ENCODE peak calls at places on chromosomes 3 and 15, in seven cellular contexts. One of them, this sample, is unnamed.

GRCh38 chr3:69250014-69250413 is 127.6 kb upstream of the LMOD3 start:
- DNase-seq in K562: no peak
- DNase-seq in GM12878: no peak
- DNase-seq in SK-N-SH: no peak
- DNase-seq in H1: no peak
- DNase-seq in HCT116: no peak
- DNase-seq in HepG2: no peak
- DNase-seq in this sample: peak; percentile 95

GRCh38 chr3:120429921-120430361 is 20.9 kb downstream of the FSTL1 start:
- DNase-seq in HepG2: no peak
- DNase-seq in SK-N-SH: no peak
- DNase-seq in HCT116: no peak
- DNase-seq in H1: no peak
- DNase-seq in K562: no peak
- DNase-seq in GM12878: no peak
- DNase-seq in this sample: no peak

GRCh38 chr15:57429098-57429497 is 52.8 kb downstream of the CGNL1 start:
- DNase-seq in K562: no peak
- DNase-seq in HepG2: no peak
- DNase-seq in GM12878: no peak
- DNase-seq in H1: no peak
- DNase-seq in SK-N-SH: no peak
- DNase-seq in HCT116: no peak
- DNase-seq in this sample: no peak

GRCh38 chr3:100073555-100074307 is 40.6 kb downstream of the FILIP1L start:
- DNase-seq in GM12878: no peak
- DNase-seq in H1: peak; percentile 1
- DNase-seq in HCT116: no peak
- DNase-seq in SK-N-SH: no peak
- DNase-seq in HepG2: no peak
- DNase-seq in K562: no peak
- DNase-seq in this sample: no peak

GRCh38 chr3:139140553-139140952 is 95.9 kb upstream of the PRR23C start:
- DNase-seq in SK-N-SH: no peak
- DNase-seq in H1: no peak
- DNase-seq in K562: no peak
- DNase-seq in HepG2: no peak
- DNase-seq in HCT116: no peak
- DNase-seq in GM12878: no peak
- DNase-seq in this sample: no peak

GRCh38 chr3:133730993-133731392 is 15.2 kb upstream of the TF start:
- DNase-seq in HepG2: peak; percentile 84
- DNase-seq in SK-N-SH: no peak
- DNase-seq in HCT116: no peak
- DNase-seq in K562: no peak
- DNase-seq in GM12878: no peak
- DNase-seq in H1: no peak
- DNase-seq in this sample: no peak

GRCh38 chr3:122149228-122149627 is 34.2 kb upstream of the CASR start:
- DNase-seq in H1: no peak
- DNase-seq in K562: no peak
- DNase-seq in SK-N-SH: no peak
- DNase-seq in HCT116: no peak
- DNase-seq in HepG2: no peak
- DNase-seq in GM12878: no peak
- DNase-seq in this sample: no peak

GRCh38 chr3:33749546-33750215 is 31.6 kb upstream of the CLASP2 start:
- DNase-seq in SK-N-SH: no peak
- DNase-seq in HCT116: no peak
- DNase-seq in GM12878: no peak
- DNase-seq in K562: no peak
- DNase-seq in HepG2: no peak
- DNase-seq in H1: no peak
- DNase-seq in this sample: no peak

GRCh38 chr3:197371521-197372075 is 73.2 kb upstream of the DLG1 start:
- DNase-seq in H1: no peak
- DNase-seq in K562: no peak
- DNase-seq in SK-N-SH: no peak
- DNase-seq in HCT116: no peak
- DNase-seq in GM12878: no peak
- DNase-seq in HepG2: no peak
- DNase-seq in this sample: no peak

GRCh38 chr3:64216706-64217105 is 8.6 kb downstream of the PRICKLE2 start:
- DNase-seq in GM12878: no peak
- DNase-seq in HepG2: no peak
- DNase-seq in K562: no peak
- DNase-seq in HCT116: no peak
- DNase-seq in SK-N-SH: no peak
- DNase-seq in H1: no peak
- DNase-seq in this sample: peak; percentile 50

GRCh38 chr15:83869329-83869728 is 215.4 kb downstream of the ADAMTSL3 start:
- DNase-seq in GM12878: no peak
- DNase-seq in HCT116: no peak
- DNase-seq in SK-N-SH: no peak
- DNase-seq in K562: no peak
- DNase-seq in H1: no peak
- DNase-seq in HepG2: no peak
- DNase-seq in this sample: no peak

GRCh38 chr3:187130346-187131066 is 8.8 kb downstream of the RPL39L start:
- DNase-seq in HepG2: no peak
- DNase-seq in GM12878: no peak
- DNase-seq in HCT116: no peak
- DNase-seq in H1: no peak
- DNase-seq in SK-N-SH: no peak
- DNase-seq in K562: no peak
- DNase-seq in this sample: no peak

GRCh38 chr3:128307029-128307633 is 153.8 kb downstream of the EEFSEC start:
- DNase-seq in K562: no peak
- DNase-seq in SK-N-SH: peak; percentile 58
- DNase-seq in GM12878: no peak
- DNase-seq in HCT116: no peak
- DNase-seq in HepG2: peak; percentile 60
- DNase-seq in H1: no peak
- DNase-seq in this sample: peak; percentile 52

GRCh38 chr3:138426211-138426610 is 8.2 kb upstream of the ESYT3 start:
- DNase-seq in H1: no peak
- DNase-seq in SK-N-SH: no peak
- DNase-seq in HepG2: no peak
- DNase-seq in GM12878: no peak
- DNase-seq in K562: no peak
- DNase-seq in HCT116: peak; percentile 28
- DNase-seq in this sample: peak; percentile 63

GRCh38 chr3:133932009-133932408 is 36.3 kb upstream of the RAB6B start:
- DNase-seq in H1: no peak
- DNase-seq in HCT116: no peak
- DNase-seq in GM12878: no peak
- DNase-seq in K562: no peak
- DNase-seq in SK-N-SH: no peak
- DNase-seq in HepG2: no peak
- DNase-seq in this sample: no peak

GRCh38 chr15:84621358-84621979 is 20.7 kb downstream of the ZSCAN2 start:
- DNase-seq in GM12878: no peak
- DNase-seq in HepG2: no peak
- DNase-seq in SK-N-SH: no peak
- DNase-seq in H1: no peak
- DNase-seq in HCT116: no peak
- DNase-seq in K562: no peak
- DNase-seq in this sample: no peak

GRCh38 chr3:105355355-105356063 is 11.2 kb upstream of the ALCAM start:
- DNase-seq in H1: no peak
- DNase-seq in HepG2: no peak
- DNase-seq in K562: no peak
- DNase-seq in HCT116: no peak
- DNase-seq in GM12878: no peak
- DNase-seq in SK-N-SH: peak; percentile 66
- DNase-seq in this sample: no peak

GRCh38 chr15:91867581-91868026 is 14.1 kb downstream of the SLCO3A1 start:
- DNase-seq in GM12878: no peak
- DNase-seq in HCT116: peak; percentile 61
- DNase-seq in SK-N-SH: peak; percentile 29
- DNase-seq in H1: no peak
- DNase-seq in K562: no peak
- DNase-seq in HepG2: no peak
- DNase-seq in this sample: no peak

GRCh38 chr15:44340410-44340809 is 51.9 kb downstream of the GOLM2 start:
- DNase-seq in SK-N-SH: no peak
- DNase-seq in HepG2: no peak
- DNase-seq in H1: no peak
- DNase-seq in GM12878: no peak
- DNase-seq in K562: no peak
- DNase-seq in HCT116: no peak
- DNase-seq in this sample: peak; percentile 12

GRCh38 chr15:29139072-29139471 is 130.6 kb downstream of the NSMCE3 start:
- DNase-seq in HCT116: no peak
- DNase-seq in H1: no peak
- DNase-seq in SK-N-SH: no peak
- DNase-seq in HepG2: no peak
- DNase-seq in K562: no peak
- DNase-seq in GM12878: no peak
- DNase-seq in this sample: no peak

GRCh38 chr15:31396881-31397560 is 70.4 kb downstream of the KLF13 start:
- DNase-seq in HepG2: peak; percentile 40
- DNase-seq in HCT116: peak; percentile 66
- DNase-seq in K562: peak; percentile 80
- DNase-seq in GM12878: no peak
- DNase-seq in SK-N-SH: peak; percentile 82
- DNase-seq in H1: peak; percentile 87
- DNase-seq in this sample: peak; percentile 60

GRCh38 chr3:133464573-133464972 is 64.7 kb downstream of the BFSP2 start:
- DNase-seq in GM12878: no peak
- DNase-seq in SK-N-SH: peak; percentile 41
- DNase-seq in K562: no peak
- DNase-seq in H1: no peak
- DNase-seq in HCT116: no peak
- DNase-seq in HepG2: no peak
- DNase-seq in this sample: no peak

GRCh38 chr3:115804722-115805121 is 181.4 kb downstream of the GAP43 start:
- DNase-seq in SK-N-SH: no peak
- DNase-seq in K562: no peak
- DNase-seq in HepG2: no peak
- DNase-seq in HCT116: no peak
- DNase-seq in GM12878: no peak
- DNase-seq in H1: no peak
- DNase-seq in this sample: no peak

GRCh38 chr3:115808816-115809215 is 185.5 kb downstream of the GAP43 start:
- DNase-seq in SK-N-SH: no peak
- DNase-seq in HepG2: no peak
- DNase-seq in HCT116: no peak
- DNase-seq in GM12878: no peak
- DNase-seq in K562: no peak
- DNase-seq in H1: no peak
- DNase-seq in this sample: no peak

GRCh38 chr3:115808239-115808638 is 184.9 kb downstream of the GAP43 start:
- DNase-seq in GM12878: no peak
- DNase-seq in SK-N-SH: no peak
- DNase-seq in K562: no peak
- DNase-seq in HCT116: no peak
- DNase-seq in H1: no peak
- DNase-seq in HepG2: no peak
- DNase-seq in this sample: no peak

GRCh38 chr3:115804200-115804599 is 180.9 kb downstream of the GAP43 start:
- DNase-seq in HCT116: no peak
- DNase-seq in GM12878: no peak
- DNase-seq in HepG2: no peak
- DNase-seq in H1: no peak
- DNase-seq in K562: no peak
- DNase-seq in SK-N-SH: no peak
- DNase-seq in this sample: no peak

GRCh38 chr3:115806501-115806900 is 183.2 kb downstream of the GAP43 start:
- DNase-seq in H1: no peak
- DNase-seq in K562: no peak
- DNase-seq in SK-N-SH: no peak
- DNase-seq in HCT116: no peak
- DNase-seq in GM12878: no peak
- DNase-seq in HepG2: no peak
- DNase-seq in this sample: no peak
- TF ChIP-seq JUND in H1: no peak
- TF ChIP-seq JUND in K562: no peak
- TF ChIP-seq JUND in SK-N-SH: no peak
- TF ChIP-seq JUND in HCT116: no peak
- TF ChIP-seq JUND in GM12878: no peak
- TF ChIP-seq JUND in HepG2: no peak
- TF ChIP-seq JUND in this sample: no peak

DNA sequence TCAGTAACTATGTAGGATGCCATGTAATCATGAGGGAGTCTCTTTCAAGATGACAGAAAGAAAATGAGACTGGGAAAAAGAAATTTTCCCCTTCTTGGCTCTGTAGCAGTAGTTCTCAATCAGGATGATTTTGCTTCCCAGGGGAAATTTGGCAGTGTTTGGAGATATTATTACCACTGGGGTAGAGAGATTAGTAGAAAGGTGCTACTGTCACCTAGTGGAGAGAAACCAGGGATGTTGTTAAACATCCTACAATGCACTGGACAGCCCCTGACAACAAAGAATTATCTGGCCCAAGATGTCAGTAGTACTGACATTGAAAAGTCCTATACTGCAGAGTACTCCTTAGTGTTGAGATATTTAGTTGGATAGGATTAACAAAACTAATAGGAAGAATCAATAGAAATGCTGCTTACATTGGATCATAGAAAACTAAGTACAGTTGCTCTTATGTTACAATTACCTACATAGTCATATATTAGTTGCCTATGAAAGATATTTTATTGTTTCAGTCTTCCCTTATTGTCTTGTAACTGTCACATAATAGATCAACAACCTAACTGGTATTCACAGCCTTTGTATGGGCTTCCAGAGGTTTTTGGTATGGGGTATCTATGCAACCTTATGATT is 433.3 kb downstream of the RAP2B start:
- DNase-seq in K562: no peak
- DNase-seq in HCT116: peak; percentile 24
- DNase-seq in H1: no peak
- DNase-seq in GM12878: no peak
- DNase-seq in HepG2: peak; percentile 18
- DNase-seq in SK-N-SH: peak; percentile 1
- DNase-seq in this sample: peak; percentile 71
- TF ChIP-seq JUND in K562: no peak
- TF ChIP-seq JUND in HCT116: no peak
- TF ChIP-seq JUND in H1: no peak
- TF ChIP-seq JUND in GM12878: no peak
- TF ChIP-seq JUND in HepG2: no peak
- TF ChIP-seq JUND in SK-N-SH: no peak
- TF ChIP-seq JUND in this sample: no peak

GRCh38 chr15:70096215-70096974 is 1.3 kb downstream of the TLE3 start:
- DNase-seq in GM12878: no peak
- DNase-seq in HCT116: no peak
- DNase-seq in K562: peak; percentile 45
- DNase-seq in SK-N-SH: peak; percentile 67
- DNase-seq in HepG2: no peak
- DNase-seq in H1: no peak
- DNase-seq in this sample: no peak
- TF ChIP-seq JUND in GM12878: no peak
- TF ChIP-seq JUND in HCT116: no peak
- TF ChIP-seq JUND in K562: no peak
- TF ChIP-seq JUND in SK-N-SH: no peak
- TF ChIP-seq JUND in HepG2: no peak
- TF ChIP-seq JUND in H1: no peak
- TF ChIP-seq JUND in this sample: no peak

DNA sequence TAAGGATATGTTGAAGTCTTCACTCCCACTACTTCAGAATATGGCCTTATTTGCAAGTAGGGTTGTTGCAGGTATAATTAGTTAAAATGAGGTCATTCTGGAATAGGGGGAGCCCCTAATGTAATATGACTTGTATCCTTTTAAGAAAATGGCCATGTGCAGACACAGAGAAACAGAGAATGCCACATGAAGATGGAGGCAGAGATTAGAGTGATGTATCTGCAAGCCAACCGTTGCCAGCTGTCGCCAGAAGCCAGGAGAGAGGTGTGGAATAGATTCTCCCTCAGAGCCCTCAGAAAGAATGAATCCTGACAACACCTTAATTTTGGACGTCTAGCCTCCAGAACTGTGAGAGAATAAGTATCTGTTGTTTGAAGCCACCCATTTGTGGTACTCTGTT is 11.3 kb upstream of the TRANK1 start:
- DNase-seq in K562: no peak
- DNase-seq in H1: no peak
- DNase-seq in HepG2: no peak
- DNase-seq in GM12878: no peak
- DNase-seq in HCT116: no peak
- DNase-seq in SK-N-SH: no peak
- DNase-seq in this sample: no peak
- TF ChIP-seq JUND in K562: no peak
- TF ChIP-seq JUND in H1: no peak
- TF ChIP-seq JUND in HepG2: no peak
- TF ChIP-seq JUND in GM12878: no peak
- TF ChIP-seq JUND in HCT116: no peak
- TF ChIP-seq JUND in SK-N-SH: no peak
- TF ChIP-seq JUND in this sample: no peak

This sample was measured in T47D.